ENCODE peak calls at places on chromosomes 13 and 19, in four cellular contexts. B is transverse colon, O is HepG2, F is A549. C is an unnamed sample.

GRCh38 chr13:37682496-37682895 is 83.9 kb upstream of the POSTN start:
- DNase-seq in B (no peak), O (no peak), F (no peak), C (no peak)

GRCh38 chr19:36140289-36141038 is 598 bp downstream of the CAPNS1 start:
- DNase-seq in B (peak; percentile 53), O (peak; percentile 53), F (peak; percentile 89), C (peak; percentile 39)

GRCh38 chr19:33520048-33520643 is 1.4 kb downstream of the PEPD start:
- DNase-seq in B (no peak), O (peak; percentile 42), F (no peak), C (no peak)

GRCh38 chr19:29810504-29810871 is 1.3 kb upstream of the CCNE1 start:
- DNase-seq in B (peak; percentile 14), O (no peak), F (peak; percentile 47), C (no peak)

GRCh38 chr13:40814803-40815202 is 25.4 kb downstream of the SLC25A15 start:
- DNase-seq in B (no peak), O (no peak), F (no peak), C (no peak)

GRCh38 chr13:100564444-100565223 is 24.0 kb downstream of the GGACT start:
- DNase-seq in B (no peak), O (peak; percentile 40), F (no peak), C (no peak)

GRCh38 chr13:111114362-111115050 is 604 bp upstream of the ARHGEF7 start:
- DNase-seq in B (peak; percentile 31), O (no peak), F (no peak), C (no peak)

GRCh38 chr13:30409911-30410704 is 12.2 kb upstream of the UBE2L5 start:
- DNase-seq in B (no peak), O (no peak), F (peak; percentile 16), C (no peak)

GRCh38 chr19:39623946-39624345 is 21.6 kb downstream of the LGALS13 start:
- DNase-seq in B (no peak), O (no peak), F (no peak), C (no peak)

GRCh38 chr19:51807111-51807701 is 12.2 kb downstream of the FPR3 start:
- DNase-seq in B (peak; percentile 29), O (peak; percentile 52), F (no peak), C (no peak)

GRCh38 chr19:40365613-40366401 is 17.3 kb downstream of the PLD3 start:
- DNase-seq in B (peak; percentile 50), O (no peak), F (peak; percentile 70), C (peak; percentile 54)

GRCh38 chr19:6536138-6536671 is 5.4 kb downstream of the TNFSF9 start:
- DNase-seq in B (peak; percentile 74), O (peak; percentile 71), F (peak; percentile 88), C (peak; percentile 50)

GRCh38 chr13:45179428-45179827 is 21.4 kb downstream of the KCTD4 start:
- DNase-seq in B (no peak), O (peak; percentile 70), F (peak; percentile 33), C (no peak)

GRCh38 chr13:37148501-37148900 is 43.0 kb upstream of the CSNK1A1L start:
- DNase-seq in B (no peak), O (no peak), F (no peak), C (no peak)

GRCh38 chr13:62040806-62041205 is 625.2 kb upstream of the PCDH20 start:
- DNase-seq in B (no peak), O (no peak), F (no peak), C (no peak)

GRCh38 chr13:28493740-28494536 is 990 bp downstream of the FLT1 start:
- DNase-seq in B (no peak), O (no peak), F (no peak), C (no peak)

GRCh38 chr13:40215311-40215710 is 451.1 kb downstream of the FOXO1 start:
- DNase-seq in B (no peak), O (no peak), F (no peak), C (no peak)

GRCh38 chr13:97385146-97385545 is 48.8 kb upstream of the RAP2A start:
- DNase-seq in B (no peak), O (no peak), F (no peak), C (no peak)

GRCh38 chr19:15672580-15673175 is at the start of gene CYP4F12:
- DNase-seq in B (peak; percentile 96), O (peak; percentile 76), F (peak; percentile 84), C (peak; percentile 84)

GRCh38 chr19:15320118-15320517 is 12.2 kb downstream of the BRD4 start:
- DNase-seq in B (no peak), O (no peak), F (no peak), C (no peak)

GRCh38 chr13:25462301-25463125 is 90.7 kb downstream of the ATP8A2 start:
- DNase-seq in B (no peak), O (no peak), F (no peak), C (no peak)

DNA sequence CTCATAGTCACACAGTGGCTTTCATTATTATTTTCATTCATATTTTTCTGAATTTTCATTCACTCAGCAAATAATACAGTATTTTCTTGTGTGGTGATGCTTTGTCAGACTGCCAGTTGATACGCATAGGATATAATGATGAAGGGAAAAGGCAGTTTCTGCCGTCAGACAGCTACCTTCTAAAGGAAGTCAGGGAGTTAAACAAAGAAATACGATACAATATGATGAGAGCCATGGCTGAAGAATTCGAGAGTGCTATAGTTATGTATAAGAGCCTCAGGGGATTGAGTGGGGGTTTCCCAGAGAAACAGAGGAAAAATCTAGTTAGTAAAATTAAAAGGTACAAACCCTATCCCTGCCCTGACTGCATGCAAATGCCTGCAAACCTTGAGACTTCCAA is 479.1 kb downstream of the OLFM4 start:
- DNase-seq in B (no peak), O (no peak), F (no peak), C (no peak)
- TF ChIP-seq EP300 in B (no peak), O (no peak), F (no peak), C (no peak)

GRCh38 chr19:41398603-41399002 is 985 bp downstream of the BCKDHA start:
- DNase-seq in B (no peak), O (no peak), F (no peak), C (no peak)

GRCh38 chr19:41395355-41395754 is 1.8 kb downstream of the EXOSC5 start:
- DNase-seq in B (no peak), O (no peak), F (no peak), C (no peak)

GRCh38 chr19:41398042-41398403 is 405 bp downstream of the BCKDHA start:
- DNase-seq in B (no peak), O (no peak), F (no peak), C (no peak)

GRCh38 chr19:41399091-41399490 is 1.5 kb downstream of the BCKDHA start:
- DNase-seq in B (no peak), O (no peak), F (no peak), C (no peak)

GRCh38 chr19:41397086-41398041 is at the start of the genes BCKDHA and EXOSC5:
- DNase-seq in B (peak; percentile 99), O (peak; percentile 99), F (peak; percentile 100), C (peak; percentile 100)
- TF ChIP-seq EP300 in B (no peak), O (no peak), F (no peak), C (no peak)

GRCh38 chr13:112329376-112329775 is 46.8 kb upstream of the SPACA7 start:
- DNase-seq in B (no peak), O (no peak), F (no peak), C (no peak)

GRCh38 chr13:112328936-112329335 is 47.2 kb upstream of the SPACA7 start:
- DNase-seq in B (no peak), O (no peak), F (no peak), C (no peak)

GRCh38 chr13:112331675-112332074 is 44.5 kb upstream of the SPACA7 start:
- DNase-seq in B (no peak), O (no peak), F (no peak), C (no peak)

GRCh38 chr13:112330479-112331407 is 45.4 kb upstream of the SPACA7 start:
- DNase-seq in B (no peak), O (no peak), F (no peak), C (no peak)

DNA sequence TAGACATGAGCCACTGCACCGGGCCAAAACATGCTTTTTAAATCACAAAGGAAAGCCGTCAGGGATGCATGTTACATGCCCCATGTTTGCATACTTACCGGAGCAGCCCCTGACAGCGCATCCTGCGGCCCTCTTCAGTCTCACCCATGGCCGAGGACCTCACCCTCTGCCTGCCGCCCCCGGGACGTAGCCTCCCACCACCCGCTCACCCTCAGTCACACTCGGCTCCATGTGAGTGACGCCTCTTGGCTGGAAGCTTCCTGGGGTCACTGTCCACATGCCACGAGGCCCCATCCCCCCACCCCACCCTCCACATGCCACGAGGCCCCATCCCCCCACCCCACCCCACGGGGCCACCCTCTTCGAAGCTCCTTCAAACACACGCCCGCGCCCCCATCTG is 46.1 kb upstream of the SPACA7 start:
- DNase-seq in B (no peak), O (no peak), F (no peak), C (no peak)
- TF ChIP-seq EP300 in B (no peak), O (no peak), F (no peak), C (no peak)

GRCh38 chr19:3557461-3558248 is at the start of gene MFSD12:
- DNase-seq in B (peak; percentile 96), O (peak; percentile 80), F (peak; percentile 92), C (peak; percentile 95)
- TF ChIP-seq EP300 in B (no peak), O (no peak), F (peak; percentile 21), C (no peak)

GRCh38 chr13:110023729-110024645 is 237.6 kb upstream of the IRS2 start:
- DNase-seq in B (peak; percentile 10), O (no peak), F (no peak), C (peak; percentile 37)
- TF ChIP-seq EP300 in B (no peak), O (no peak), F (no peak), C (peak; percentile 46)

DNA sequence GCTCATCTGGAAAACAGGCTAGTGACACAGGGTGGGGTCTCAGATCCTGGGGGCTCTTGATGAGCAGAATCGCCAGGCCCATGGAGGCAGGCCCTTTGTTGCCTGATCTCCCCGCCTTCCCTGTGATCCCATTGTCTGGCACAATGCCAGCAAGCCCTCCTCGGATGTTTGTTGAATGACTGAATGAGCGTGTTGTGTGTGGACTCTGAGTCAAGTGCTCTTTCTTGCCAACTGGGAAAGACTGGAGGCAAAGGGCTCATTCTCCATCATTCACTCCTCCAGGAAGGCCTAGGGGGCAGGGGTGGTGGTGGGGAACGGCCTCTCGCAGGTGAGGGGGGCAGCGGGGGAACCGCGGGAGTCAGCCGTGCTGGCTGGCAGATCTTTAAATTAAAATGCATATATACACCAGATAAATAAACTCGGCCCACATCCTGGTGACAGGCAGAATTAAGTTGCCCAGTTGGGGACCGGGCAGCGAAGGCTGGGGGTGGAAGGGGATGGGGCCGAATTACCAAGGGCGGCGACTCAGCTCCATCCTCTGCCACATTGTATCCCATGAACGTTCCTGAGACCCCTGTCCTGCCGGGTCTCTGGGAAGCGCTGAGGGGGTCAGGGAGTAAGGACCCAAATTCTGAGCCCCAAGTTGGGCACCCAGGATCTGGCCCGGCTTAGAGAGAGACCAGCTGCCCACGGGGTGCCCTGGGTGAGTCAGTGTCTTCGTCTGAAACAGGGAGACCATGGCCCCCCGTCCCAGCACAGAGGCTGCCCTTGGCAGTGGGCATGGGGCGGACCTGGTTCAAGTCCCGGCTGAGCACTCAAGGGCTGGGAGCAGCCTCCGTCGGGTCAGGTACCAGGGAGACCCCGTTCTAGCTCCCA is 24.5 kb downstream of the EFNA2 start:
- DNase-seq in B (no peak), O (no peak), F (no peak), C (no peak)
- TF ChIP-seq EP300 in B (no peak), O (no peak), F (no peak), C (no peak)

GRCh38 chr19:4123615-4124568 is at the start of gene MAP2K2:
- DNase-seq in B (peak; percentile 96), O (peak; percentile 83), F (peak; percentile 90), C (peak; percentile 96)
- TF ChIP-seq EP300 in B (no peak), O (no peak), F (no peak), C (no peak)

C was measured in stomach.